ENCODE peak calls at places on chromosomes 1 and 21, in six cellular contexts. I is transverse colon; W is neural progenitor cell; B is CD8-positive, alpha-beta memory T cell; E is thyroid gland; X is stomach. N is an unnamed sample.
A peak's percentile ranks its signal among the peaks of the same experiment; 100 is the strongest.

GRCh38 chr1:227059076-227059475 is 119.0 kb downstream of the COQ8A start:
- DNase-seq in I (no peak), W (no peak), B (no peak), E (no peak), X (no peak), N (no peak)

GRCh38 chr1:13892141-13892670 is 192.2 kb downstream of the PRDM2 start:
- DNase-seq in I (no peak), W (peak; percentile 23), B (no peak), E (no peak), X (no peak), N (no peak)

GRCh38 chr1:47527653-47528272 is 89.9 kb downstream of the FOXD2 start:
- DNase-seq in I (peak; percentile 73), W (peak; percentile 46), B (no peak), E (no peak), X (peak; percentile 63), N (no peak)

GRCh38 chr1:37362990-37363389 is 111.4 kb upstream of the ZC3H12A start:
- DNase-seq in I (no peak), W (peak; percentile 76), B (no peak), E (no peak), X (no peak), N (no peak)

GRCh38 chr1:16618719-16619118 is 5.4 kb upstream of the NBPF1 start:
- DNase-seq in I (peak; percentile 33), W (peak; percentile 75), B (peak; percentile 54), E (no peak), X (peak; percentile 29), N (no peak)

GRCh38 chr1:9889411-9889810 is 20.7 kb downstream of the CTNNBIP1 start:
- DNase-seq in I (no peak), W (no peak), B (no peak), E (no peak), X (no peak), N (no peak)

GRCh38 chr21:41766883-41767605 is at the start of gene RIPK4:
- DNase-seq in I (peak; percentile 89), W (peak; percentile 84), B (peak; percentile 61), E (peak; percentile 87), X (peak; percentile 92), N (no peak)

GRCh38 chr1:243946946-243947345 is 96.9 kb upstream of the AKT3 start:
- DNase-seq in I (no peak), W (peak; percentile 59), B (peak; percentile 51), E (no peak), X (no peak), N (no peak)

GRCh38 chr1:173128737-173129136 is 78.0 kb upstream of the TNFSF18 start:
- DNase-seq in I (no peak), W (no peak), B (no peak), E (no peak), X (peak; percentile 31), N (no peak)

GRCh38 chr1:145785481-145785880 is 38.4 kb downstream of the RNF115 start:
- DNase-seq in I (no peak), W (no peak), B (no peak), E (no peak), X (no peak), N (no peak)

GRCh38 chr1:30659702-30660101 is 63.7 kb downstream of the MATN1 start:
- DNase-seq in I (no peak), W (no peak), B (no peak), E (no peak), X (no peak), N (no peak)

GRCh38 chr1:101945884-101946283 is 50.8 kb downstream of the OLFM3 start:
- DNase-seq in I (no peak), W (no peak), B (no peak), E (no peak), X (no peak), N (no peak)

GRCh38 chr1:19448491-19449439 is 36.6 kb downstream of the CAPZB start:
- DNase-seq in I (peak; percentile 51), W (no peak), B (no peak), E (peak; percentile 38), X (no peak), N (peak; percentile 89)

GRCh38 chr1:227447531-227447990 is 115.8 kb upstream of the ZNF678 start:
- DNase-seq in I (no peak), W (peak; percentile 49), B (no peak), E (peak; percentile 32), X (no peak), N (peak; percentile 12)

GRCh38 chr1:115679141-115679611 is 37.4 kb downstream of the VANGL1 start:
- DNase-seq in I (peak; percentile 18), W (no peak), B (no peak), E (peak; percentile 70), X (no peak), N (peak; percentile 69)

GRCh38 chr1:40637617-40638016 is 27.9 kb downstream of the RIMS3 start:
- DNase-seq in I (no peak), W (no peak), B (no peak), E (no peak), X (no peak), N (no peak)

GRCh38 chr1:40634901-40635655 is 30.4 kb downstream of the RIMS3 start:
- DNase-seq in I (no peak), W (no peak), B (no peak), E (no peak), X (no peak), N (no peak)

GRCh38 chr1:40635763-40636500 is 29.6 kb downstream of the RIMS3 start:
- DNase-seq in I (no peak), W (no peak), B (no peak), E (no peak), X (no peak), N (no peak)

GRCh38 chr1:40638097-40639036 is 27.1 kb downstream of the RIMS3 start:
- DNase-seq in I (no peak), W (peak; percentile 38), B (no peak), E (no peak), X (no peak), N (no peak)

GRCh38 chr1:40636777-40637176 is 28.7 kb downstream of the RIMS3 start:
- DNase-seq in I (no peak), W (no peak), B (no peak), E (no peak), X (no peak), N (no peak)
- H3K27ac ChIP-seq in I (no peak overlapping the region), W (no peak overlapping the region), B (no peak overlapping the region), E (no peak overlapping the region), X (no peak overlapping the region), N (no peak overlapping the region)

GRCh38 chr1:64875101-64875500 is 91.2 kb downstream of the JAK1 start:
- DNase-seq in I (no peak), W (no peak), B (no peak), E (no peak), X (no peak), N (no peak)

GRCh38 chr1:64874664-64875063 is 91.7 kb downstream of the JAK1 start:
- DNase-seq in I (no peak), W (no peak), B (no peak), E (no peak), X (no peak), N (no peak)

GRCh38 chr1:64877598-64877997 is 88.8 kb downstream of the JAK1 start:
- DNase-seq in I (no peak), W (no peak), B (no peak), E (no peak), X (no peak), N (no peak)

GRCh38 chr1:64877151-64877550 is 89.2 kb downstream of the JAK1 start:
- DNase-seq in I (no peak), W (no peak), B (peak; percentile 62), E (no peak), X (no peak), N (no peak)

GRCh38 chr1:64875606-64876005 is 90.7 kb downstream of the JAK1 start:
- DNase-seq in I (no peak), W (no peak), B (no peak), E (no peak), X (no peak), N (no peak)
- H3K36me3 ChIP-seq in I (no peaks in the 10 kb centered on the region), W (no peaks in the 10 kb centered on the region), B (peaks cover 50% of the 10 kb centered on the region), E (peaks cover 19% of the 10 kb centered on the region), X (peaks cover 30% of the 10 kb centered on the region), N (peaks cover 8% of the 10 kb centered on the region)

GRCh38 chr1:215601276-215601675 is 34.2 kb downstream of the KCTD3 start:
- DNase-seq in I (no peak), W (no peak), B (no peak), E (no peak), X (no peak), N (no peak)
- H3K27ac ChIP-seq in I (no peak overlapping the region), W (no peak overlapping the region), B (no peak overlapping the region), E (no peak overlapping the region), X (no peak overlapping the region), N (no peak overlapping the region)

GRCh38 chr1:207808911-207809555 is 57.2 kb downstream of the CD46 start:
- DNase-seq in I (no peak), W (no peak), B (no peak), E (no peak), X (no peak), N (no peak)
- H3K36me3 ChIP-seq in I (no peaks in the 10 kb centered on the region), W (no peaks in the 10 kb centered on the region), B (peaks cover 66% of the 10 kb centered on the region), E (peaks cover 67% of the 10 kb centered on the region), X (peaks cover 81% of the 10 kb centered on the region), N (no peaks in the 10 kb centered on the region)

GRCh38 chr1:40856656-40857302 is 5.4 kb downstream of the CITED4 start:
- DNase-seq in I (no peak), W (peak; percentile 32), B (no peak), E (no peak), X (no peak), N (no peak)
- H3K27ac ChIP-seq in I (no peak overlapping the region), W (no peak overlapping the region), B (no peak overlapping the region), E (no peak overlapping the region), X (no peak overlapping the region), N (no peak overlapping the region)

GRCh38 chr1:29167904-29168303 is 13.8 kb downstream of the SRSF4 start:
- DNase-seq in I (no peak), W (no peak), B (no peak), E (no peak), X (no peak), N (no peak)
- H3K36me3 ChIP-seq in I (peaks cover 1% of the 10 kb centered on the region), W (peaks cover 6% of the 10 kb centered on the region), B (peaks cover 14% of the 10 kb centered on the region), E (no peaks in the 10 kb centered on the region), X (peaks cover 30% of the 10 kb centered on the region), N (peaks cover 28% of the 10 kb centered on the region)